ENCODE peak calls at places on chromosomes 12 and 14, in six cellular contexts. F is A549, E is mammary epithelial cell, U is GM23338, C is lower lobe of right lung, Q is breast epithelium. N is an unnamed sample.

GRCh38 chr12:105967038-105967776 is 171.5 kb downstream of the NUAK1 start:
- DNase-seq in U (no peak), E (no peak), C (no peak), Q (no peak), F (no peak), N (no peak)

GRCh38 chr14:35366048-35366428 is 38.5 kb downstream of the NFKBIA start:
- DNase-seq in E (no peak), U (no peak), F (no peak), C (peak), Q (no peak), N (no peak)

GRCh38 chr12:2960432-2960956 is 1.3 kb downstream of the TEAD4 start:
- DNase-seq in C (no peak), Q (no peak), F (peak), E (peak), U (no peak), N (no peak)

GRCh38 chr12:26126340-26127284 is 1.8 kb upstream of the BHLHE41 start:
- DNase-seq in F (peak), Q (peak), U (peak), C (peak), E (peak), N (peak)

GRCh38 chr12:108267449-108267848 is 71.7 kb downstream of the CMKLR1 start:
- DNase-seq in U (no peak), C (no peak), F (no peak), E (no peak), Q (no peak), N (no peak)

GRCh38 chr12:4089147-4089606 is 184.4 kb upstream of the CCND2 start:
- DNase-seq in Q (no peak), E (no peak), C (no peak), U (peak), F (no peak), N (no peak)

GRCh38 chr14:95523818-95524448 is 7.5 kb upstream of the SYNE3 start:
- DNase-seq in U (peak), E (no peak), F (no peak), Q (no peak), C (peak), N (no peak)

GRCh38 chr14:68143341-68143807 is 323.8 kb downstream of the RAD51B start:
- DNase-seq in Q (peak), F (peak), U (no peak), E (no peak), C (no peak), N (no peak)

GRCh38 chr14:61803755-61804154 is 41.5 kb downstream of the SNAPC1 start:
- DNase-seq in U (no peak), C (no peak), Q (no peak), E (no peak), F (no peak), N (no peak)

GRCh38 chr12:58566599-58566998 is 353.7 kb downstream of the LRIG3 start:
- DNase-seq in F (no peak), Q (no peak), E (no peak), C (no peak), U (no peak), N (no peak)

GRCh38 chr12:9112076-9112853 is 3.5 kb downstream of the A2M start:
- DNase-seq in U (no peak), C (no peak), F (no peak), E (no peak), Q (no peak), N (no peak)

GRCh38 chr14:47365248-47365647 is 310.2 kb downstream of the MDGA2 start:
- DNase-seq in F (no peak), U (no peak), C (no peak), Q (no peak), E (no peak), N (peak)

GRCh38 chr12:25730489-25731349 is 177.6 kb upstream of the LMNTD1 start:
- DNase-seq in U (peak), E (peak), F (no peak), Q (no peak), C (no peak), N (no peak)

GRCh38 chr12:68324531-68324930 is 7.6 kb downstream of the MDM1 start:
- DNase-seq in C (no peak), Q (no peak), E (no peak), F (no peak), U (no peak), N (no peak)

GRCh38 chr14:105157872-105158271 is 10.7 kb downstream of the JAG2 start:
- DNase-seq in Q (no peak), U (no peak), E (no peak), F (no peak), C (no peak), N (no peak)

GRCh38 chr12:3168775-3169221 is 91.6 kb downstream of the TSPAN9 start:
- DNase-seq in C (no peak), F (peak), E (peak), U (no peak), Q (peak), N (peak)

GRCh38 chr12:70798016-70798768 is 122.3 kb downstream of the PTPRR start:
- DNase-seq in E (no peak), C (no peak), Q (no peak), U (no peak), F (no peak), N (no peak)

GRCh38 chr14:32934891-32935633 is 3.6 kb upstream of the NPAS3 start:
- DNase-seq in E (no peak), F (no peak), Q (no peak), C (no peak), U (peak), N (no peak)

GRCh38 chr14:90642239-90642717 is 174.0 kb downstream of the TTC7B start:
- DNase-seq in C (no peak), Q (no peak), U (peak), E (no peak), F (peak), N (no peak)

GRCh38 chr14:74526854-74527585 is 33.5 kb downstream of the ISCA2 start:
- DNase-seq in E (no peak), C (no peak), U (peak), Q (no peak), F (no peak), N (no peak)

GRCh38 chr12:109963330-109963729 is 32.8 kb downstream of the GIT2 start:
- DNase-seq in E (no peak), Q (no peak), F (no peak), U (no peak), C (no peak), N (no peak)

GRCh38 chr12:119804011-119804641 is 73.0 kb downstream of the CIT start:
- DNase-seq in F (peak), C (peak), U (peak), E (peak), Q (peak), N (peak)

GRCh38 chr14:93734086-93734822 is 54.0 kb downstream of the PRIMA1 start:
- DNase-seq in C (no peak), Q (no peak), F (no peak), E (no peak), U (peak), N (no peak)

GRCh38 chr12:93089805-93090569 is 160.9 kb upstream of the EEA1 start:
- DNase-seq in U (no peak), F (peak), C (no peak), Q (no peak), E (peak), N (no peak)

GRCh38 chr12:42585175-42585845 is 4.2 kb downstream of the PRICKLE1 start:
- DNase-seq in E (peak), Q (no peak), F (no peak), C (no peak), U (no peak), N (no peak)

GRCh38 chr14:80946797-80947196 is 5.3 kb upstream of the CEP128 start:
- DNase-seq in E (no peak), C (no peak), F (no peak), Q (no peak), U (no peak), N (no peak)

GRCh38 chr12:109448707-109449390 is 28.3 kb downstream of the KCTD10 start:
- DNase-seq in E (no peak), C (no peak), Q (no peak), F (no peak), U (no peak), N (no peak)

GRCh38 chr14:46820291-46820690 is 168.7 kb upstream of the RPL10L start:
- DNase-seq in F (no peak), E (no peak), U (no peak), C (peak), Q (no peak), N (no peak)

GRCh38 chr12:88925370-88925915 is 345.2 kb upstream of the KITLG start:
- DNase-seq in U (no peak), Q (no peak), E (no peak), F (no peak), C (no peak), N (no peak)

GRCh38 chr12:106154781-106155273 is 16.1 kb upstream of the NUAK1 start:
- DNase-seq in C (no peak), Q (no peak), U (no peak), F (no peak), E (no peak), N (no peak)

GRCh38 chr12:80792861-80793260 is 76.1 kb downstream of the MYF5 start:
- DNase-seq in F (no peak), U (no peak), C (no peak), Q (no peak), E (no peak), N (no peak)

GRCh38 chr12:53325539-53326061 is 4.2 kb upstream of the AAAS start:
- DNase-seq in U (peak), Q (no peak), F (peak), C (peak), E (no peak), N (peak)

GRCh38 chr12:82627799-82628198 is 58.9 kb upstream of the TMTC2 start:
- DNase-seq in Q (no peak), F (peak), C (no peak), E (peak), U (peak), N (no peak)

GRCh38 chr12:129530517-129530916 is 373.3 kb downstream of the TMEM132D start:
- DNase-seq in F (no peak), U (no peak), C (no peak), Q (no peak), E (no peak), N (no peak)

GRCh38 chr12:47757840-47758583 is 668 bp downstream of the RAPGEF3 start:
- DNase-seq in Q (no peak), C (peak), U (no peak), E (no peak), F (no peak), N (no peak)

GRCh38 chr14:104735830-104736642 is 12.0 kb downstream of the ADSS1 start:
- DNase-seq in E (peak), F (no peak), C (peak), Q (peak), U (no peak), N (peak)

GRCh38 chr12:92912052-92912451 is 17.0 kb downstream of the EEA1 start:
- DNase-seq in C (no peak), U (no peak), F (no peak), Q (no peak), E (peak), N (no peak)

GRCh38 chr12:48813464-48814312 is 4.6 kb upstream of the CACNB3 start:
- DNase-seq in C (no peak), U (peak), F (no peak), E (no peak), Q (no peak), N (no peak)

GRCh38 chr14:103624860-103625259 is 4.2 kb upstream of the KLC1 start:
- DNase-seq in C (peak), Q (peak), E (peak), U (no peak), F (peak), N (no peak)
- H3K27ac ChIP-seq in C (peak), Q (peak), E (peak), U (no peak), F (peak), N (no peak)

DNA sequence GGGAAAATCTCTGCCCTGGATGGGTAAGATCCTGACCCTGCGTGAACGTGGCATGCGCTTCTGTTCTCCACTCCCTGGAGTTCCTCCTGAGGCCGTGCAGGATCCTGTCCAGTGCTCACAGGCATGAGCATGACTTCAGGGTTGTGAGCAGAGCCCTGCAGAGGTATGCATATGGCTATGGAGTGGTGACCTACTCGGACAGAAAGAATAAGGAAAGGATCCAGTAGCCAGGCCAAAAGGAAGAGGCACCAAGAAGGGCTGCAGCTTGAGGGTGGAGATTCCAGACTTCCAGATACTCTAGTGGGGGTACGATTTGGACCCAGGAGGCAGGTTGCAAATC is 20.8 kb upstream of the CD27 start:
- DNase-seq in F (no peak), Q (no peak), U (no peak), E (no peak), C (no peak), N (no peak)
- H3K27ac ChIP-seq in F (peak), Q (no peak), U (no peak), E (no peak), C (no peak), N (peak)

DNA sequence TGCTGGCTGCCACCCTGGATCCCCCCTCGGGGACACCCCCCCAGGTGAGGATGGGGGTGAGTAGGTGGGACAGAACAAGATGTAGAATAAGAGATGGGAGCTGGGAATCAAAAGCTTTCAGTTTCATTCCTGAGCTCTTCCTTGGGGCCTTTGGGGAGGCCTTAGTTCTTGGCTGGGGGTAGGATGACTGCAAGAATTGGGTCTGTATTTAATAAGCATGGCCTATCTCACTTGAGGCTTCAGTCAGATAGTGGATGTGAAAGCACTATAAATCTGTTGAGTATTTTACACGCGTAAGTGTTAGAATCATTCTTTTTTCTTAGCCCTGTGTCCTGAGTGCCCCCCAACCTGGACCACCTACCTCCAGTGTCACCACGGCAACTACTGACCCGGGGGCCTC is 4.6 kb downstream of the MBD6 start:
- DNase-seq in Q (no peak), F (no peak), U (no peak), C (no peak), E (no peak), N (no peak)
- H3K27ac ChIP-seq in Q (no peak), F (no peak), U (no peak), C (no peak), E (no peak), N (no peak)

DNA sequence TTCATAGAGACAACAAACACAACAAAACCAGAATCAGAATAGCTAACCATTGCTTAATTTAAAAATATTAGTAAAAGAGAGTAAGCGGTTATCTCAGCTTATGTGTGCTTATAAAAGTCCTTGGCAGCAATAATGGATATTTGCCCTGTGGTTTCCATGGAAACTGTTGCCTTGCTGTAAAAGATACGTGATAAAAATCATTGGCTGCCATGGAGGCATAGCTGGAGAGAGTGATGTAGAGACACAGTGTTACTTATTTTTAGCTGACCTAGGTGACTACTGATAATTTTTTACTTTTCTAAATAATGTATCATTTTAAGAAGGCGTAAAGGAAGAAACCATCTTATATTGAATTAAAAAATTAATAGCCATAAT is 92.9 kb downstream of the ERC1 start:
- DNase-seq in F (peak), U (peak), C (no peak), Q (no peak), E (no peak), N (no peak)
- H3K27ac ChIP-seq in F (no peak), U (peak), C (no peak), Q (peak), E (no peak), N (peak)

GRCh38 chr12:100862600-100863149 is 68.1 kb downstream of the ANO4 start:
- DNase-seq in C (no peak), F (no peak), Q (no peak), E (no peak), U (no peak), N (no peak)
- H3K27ac ChIP-seq in C (no peak), F (no peak), Q (no peak), E (no peak), U (no peak), N (no peak)

GRCh38 chr14:100156776-100157175 is 2.7 kb downstream of the DEGS2 start:
- DNase-seq in Q (no peak), U (no peak), E (no peak), C (no peak), F (no peak), N (no peak)

GRCh38 chr14:100158566-100159106 is 809 bp downstream of the DEGS2 start:
- DNase-seq in Q (no peak), C (no peak), E (no peak), U (no peak), F (no peak), N (no peak)

GRCh38 chr14:100160534-100160916 is 1.1 kb upstream of the DEGS2 start:
- DNase-seq in E (no peak), F (no peak), Q (no peak), U (no peak), C (no peak), N (no peak)

GRCh38 chr14:100159865-100160533 is 554 bp upstream of the DEGS2 start:
- DNase-seq in U (peak), F (no peak), C (no peak), E (no peak), Q (no peak), N (no peak)

GRCh38 chr14:100159107-100159864 is at the start of gene DEGS2:
- DNase-seq in Q (no peak), C (peak), F (peak), U (peak), E (no peak), N (no peak)
- H3K27ac ChIP-seq in Q (peak), C (no peak), F (peak), U (no peak), E (no peak), N (no peak)

GRCh38 chr12:113940357-113940756 is 25.8 kb downstream of the RBM19 start:
- DNase-seq in U (peak), C (no peak), Q (no peak), F (no peak), E (no peak), N (peak)
- H3K27ac ChIP-seq in U (no peak), C (no peak), Q (no peak), F (no peak), E (no peak), N (no peak)

N was measured in caudate nucleus.